ENCODE peak calls at places on chromosomes 1 and 21, in nine cellular contexts. One of them, this sample, is unnamed.

GRCh38 chr1:206895837-206896242 is 1.4 kb upstream of the IL24 start:
- DNase-seq in upper lobe of right lung: no peak
- DNase-seq in suprapubic skin: no peak
- DNase-seq in spleen: no peak
- DNase-seq in GM06990: no peak
- DNase-seq in HFF-Myc: peak; percentile 93
- DNase-seq in Peyer's patch: no peak
- DNase-seq in psoas muscle: no peak
- DNase-seq in ovary: no peak
- DNase-seq in this sample: no peak

GRCh38 chr1:92848201-92848600 is 16.4 kb downstream of the RPL5 start:
- DNase-seq in ovary: no peak
- DNase-seq in spleen: no peak
- DNase-seq in suprapubic skin: no peak
- DNase-seq in psoas muscle: no peak
- DNase-seq in HFF-Myc: no peak
- DNase-seq in upper lobe of right lung: no peak
- DNase-seq in Peyer's patch: no peak
- DNase-seq in GM06990: no peak
- DNase-seq in this sample: no peak

GRCh38 chr1:30280572-30280971 is 442.8 kb downstream of the MATN1 start:
- DNase-seq in upper lobe of right lung: no peak
- DNase-seq in GM06990: no peak
- DNase-seq in suprapubic skin: no peak
- DNase-seq in psoas muscle: no peak
- DNase-seq in Peyer's patch: no peak
- DNase-seq in ovary: no peak
- DNase-seq in HFF-Myc: no peak
- DNase-seq in spleen: no peak
- DNase-seq in this sample: no peak

GRCh38 chr1:15758953-15759661 is 512 bp downstream of the FBLIM1 start:
- DNase-seq in Peyer's patch: no peak
- DNase-seq in GM06990: no peak
- DNase-seq in spleen: no peak
- DNase-seq in suprapubic skin: no peak
- DNase-seq in psoas muscle: no peak
- DNase-seq in ovary: no peak
- DNase-seq in HFF-Myc: no peak
- DNase-seq in upper lobe of right lung: no peak
- DNase-seq in this sample: no peak

GRCh38 chr1:5913876-5914275 is 78.3 kb downstream of the NPHP4 start:
- DNase-seq in ovary: no peak
- DNase-seq in HFF-Myc: no peak
- DNase-seq in psoas muscle: no peak
- DNase-seq in suprapubic skin: no peak
- DNase-seq in Peyer's patch: peak; percentile 8
- DNase-seq in spleen: peak; percentile 42
- DNase-seq in upper lobe of right lung: no peak
- DNase-seq in GM06990: no peak
- DNase-seq in this sample: no peak

GRCh38 chr21:33028759-33029511 is 3.2 kb downstream of the OLIG2 start:
- DNase-seq in upper lobe of right lung: no peak
- DNase-seq in ovary: no peak
- DNase-seq in GM06990: no peak
- DNase-seq in spleen: no peak
- DNase-seq in psoas muscle: no peak
- DNase-seq in HFF-Myc: no peak
- DNase-seq in Peyer's patch: no peak
- DNase-seq in suprapubic skin: no peak
- DNase-seq in this sample: no peak

GRCh38 chr1:174640783-174641182 is 193.0 kb downstream of the GPR52 start:
- DNase-seq in suprapubic skin: no peak
- DNase-seq in spleen: no peak
- DNase-seq in Peyer's patch: no peak
- DNase-seq in HFF-Myc: no peak
- DNase-seq in psoas muscle: no peak
- DNase-seq in GM06990: no peak
- DNase-seq in upper lobe of right lung: no peak
- DNase-seq in ovary: no peak
- DNase-seq in this sample: no peak

GRCh38 chr1:12591267-12591938 is 26.6 kb downstream of the DHRS3 start:
- DNase-seq in Peyer's patch: no peak
- DNase-seq in spleen: peak; percentile 83
- DNase-seq in suprapubic skin: peak; percentile 77
- DNase-seq in ovary: peak; percentile 88
- DNase-seq in HFF-Myc: no peak
- DNase-seq in GM06990: no peak
- DNase-seq in psoas muscle: peak; percentile 86
- DNase-seq in upper lobe of right lung: no peak
- DNase-seq in this sample: peak; percentile 40

GRCh38 chr1:223143760-223144248 is 756 bp upstream of the TLR5 start:
- DNase-seq in HFF-Myc: no peak
- DNase-seq in suprapubic skin: no peak
- DNase-seq in ovary: peak; percentile 79
- DNase-seq in spleen: peak; percentile 79
- DNase-seq in psoas muscle: no peak
- DNase-seq in upper lobe of right lung: peak; percentile 88
- DNase-seq in Peyer's patch: peak; percentile 47
- DNase-seq in GM06990: peak; percentile 67
- DNase-seq in this sample: no peak

GRCh38 chr21:43204638-43205037 is 35.8 kb downstream of the CRYAA start:
- DNase-seq in spleen: peak; percentile 41
- DNase-seq in suprapubic skin: peak; percentile 29
- DNase-seq in psoas muscle: no peak
- DNase-seq in HFF-Myc: no peak
- DNase-seq in GM06990: no peak
- DNase-seq in ovary: no peak
- DNase-seq in upper lobe of right lung: peak; percentile 30
- DNase-seq in Peyer's patch: peak; percentile 9
- DNase-seq in this sample: no peak

GRCh38 chr1:55575571-55576279 is 360.6 kb upstream of the USP24 start:
- DNase-seq in psoas muscle: peak; percentile 54
- DNase-seq in spleen: no peak
- DNase-seq in ovary: peak; percentile 41
- DNase-seq in HFF-Myc: no peak
- DNase-seq in GM06990: no peak
- DNase-seq in suprapubic skin: peak; percentile 82
- DNase-seq in Peyer's patch: no peak
- DNase-seq in upper lobe of right lung: no peak
- DNase-seq in this sample: no peak

GRCh38 chr1:223135176-223135575 is 7.9 kb downstream of the TLR5 start:
- DNase-seq in upper lobe of right lung: no peak
- DNase-seq in Peyer's patch: no peak
- DNase-seq in ovary: peak; percentile 59
- DNase-seq in HFF-Myc: no peak
- DNase-seq in spleen: no peak
- DNase-seq in suprapubic skin: peak; percentile 77
- DNase-seq in psoas muscle: peak; percentile 72
- DNase-seq in GM06990: no peak
- DNase-seq in this sample: peak; percentile 74

GRCh38 chr21:45524756-45525152 is 17.5 kb downstream of the SLC19A1 start:
- DNase-seq in HFF-Myc: no peak
- DNase-seq in suprapubic skin: peak; percentile 46
- DNase-seq in spleen: peak; percentile 35
- DNase-seq in psoas muscle: no peak
- DNase-seq in upper lobe of right lung: no peak
- DNase-seq in Peyer's patch: no peak
- DNase-seq in ovary: no peak
- DNase-seq in GM06990: no peak
- DNase-seq in this sample: no peak

GRCh38 chr1:93215322-93215721 is 34.8 kb downstream of the CCDC18 start:
- DNase-seq in HFF-Myc: no peak
- DNase-seq in ovary: no peak
- DNase-seq in upper lobe of right lung: no peak
- DNase-seq in psoas muscle: no peak
- DNase-seq in GM06990: no peak
- DNase-seq in Peyer's patch: no peak
- DNase-seq in suprapubic skin: no peak
- DNase-seq in spleen: no peak
- DNase-seq in this sample: no peak

GRCh38 chr1:234256359-234256758 is 116.9 kb upstream of the COA6 start:
- DNase-seq in suprapubic skin: no peak
- DNase-seq in ovary: no peak
- DNase-seq in upper lobe of right lung: no peak
- DNase-seq in Peyer's patch: no peak
- DNase-seq in psoas muscle: no peak
- DNase-seq in HFF-Myc: no peak
- DNase-seq in spleen: no peak
- DNase-seq in GM06990: no peak
- DNase-seq in this sample: peak; percentile 65

GRCh38 chr1:8448906-8449661 is 131.2 kb downstream of the SLC45A1 start:
- DNase-seq in suprapubic skin: no peak
- DNase-seq in Peyer's patch: no peak
- DNase-seq in upper lobe of right lung: no peak
- DNase-seq in psoas muscle: no peak
- DNase-seq in GM06990: no peak
- DNase-seq in ovary: no peak
- DNase-seq in HFF-Myc: no peak
- DNase-seq in spleen: no peak
- DNase-seq in this sample: peak; percentile 42
- H3K4me3 ChIP-seq in suprapubic skin: no peak overlapping the region
- H3K4me3 ChIP-seq in Peyer's patch: peak overlapping the region; percentile 5
- H3K4me3 ChIP-seq in upper lobe of right lung: peak overlapping the region; percentile 20
- H3K4me3 ChIP-seq in psoas muscle: peak overlapping the region; percentile 49
- H3K4me3 ChIP-seq in GM06990: no peak overlapping the region
- H3K4me3 ChIP-seq in ovary: no peak overlapping the region
- H3K4me3 ChIP-seq in HFF-Myc: no peak overlapping the region
- H3K4me3 ChIP-seq in spleen: no peak overlapping the region
- H3K4me3 ChIP-seq in this sample: no peak overlapping the region

GRCh38 chr1:48105167-48105566 is 108.0 kb upstream of the TRABD2B start:
- DNase-seq in GM06990: no peak
- DNase-seq in psoas muscle: no peak
- DNase-seq in HFF-Myc: no peak
- DNase-seq in upper lobe of right lung: no peak
- DNase-seq in Peyer's patch: no peak
- DNase-seq in ovary: no peak
- DNase-seq in suprapubic skin: no peak
- DNase-seq in spleen: no peak
- DNase-seq in this sample: no peak
- TF ChIP-seq CTCF in GM06990: peak; percentile 7
- TF ChIP-seq CTCF in psoas muscle: peak; percentile 4
- TF ChIP-seq CTCF in HFF-Myc: no peak
- TF ChIP-seq CTCF in upper lobe of right lung: peak; percentile 20
- TF ChIP-seq CTCF in Peyer's patch: peak; percentile 41
- TF ChIP-seq CTCF in ovary: no peak
- TF ChIP-seq CTCF in suprapubic skin: peak; percentile 10
- TF ChIP-seq CTCF in spleen: no peak
- TF ChIP-seq CTCF in this sample: no peak

DNA sequence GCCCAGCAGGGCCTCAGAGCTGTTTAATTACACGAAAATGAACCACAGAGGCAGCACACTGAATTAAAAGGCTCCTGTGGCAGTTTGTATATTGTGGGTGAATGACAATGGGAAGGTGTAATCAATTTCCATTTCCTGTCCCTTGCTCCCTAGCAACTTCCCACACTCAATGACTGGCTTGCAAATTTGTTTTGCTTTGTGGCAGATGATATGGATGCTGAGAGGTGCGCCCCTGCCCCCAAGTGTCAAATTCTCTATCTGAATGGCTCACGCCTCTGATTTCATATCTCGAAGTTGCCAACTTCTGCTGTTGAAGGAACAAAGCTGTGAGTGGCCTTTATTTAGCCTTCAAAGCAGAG is 85.9 kb downstream of the FOXD2 start:
- DNase-seq in Peyer's patch: no peak
- DNase-seq in spleen: no peak
- DNase-seq in psoas muscle: no peak
- DNase-seq in suprapubic skin: no peak
- DNase-seq in HFF-Myc: no peak
- DNase-seq in upper lobe of right lung: no peak
- DNase-seq in GM06990: no peak
- DNase-seq in ovary: no peak
- DNase-seq in this sample: no peak
- H3K4me3 ChIP-seq in Peyer's patch: no peak overlapping the region
- H3K4me3 ChIP-seq in spleen: no peak overlapping the region
- H3K4me3 ChIP-seq in psoas muscle: no peak overlapping the region
- H3K4me3 ChIP-seq in suprapubic skin: no peak overlapping the region
- H3K4me3 ChIP-seq in HFF-Myc: no peak overlapping the region
- H3K4me3 ChIP-seq in upper lobe of right lung: no peak overlapping the region
- H3K4me3 ChIP-seq in GM06990: no peak overlapping the region
- H3K4me3 ChIP-seq in ovary: no peak overlapping the region
- H3K4me3 ChIP-seq in this sample: no peak overlapping the region

DNA sequence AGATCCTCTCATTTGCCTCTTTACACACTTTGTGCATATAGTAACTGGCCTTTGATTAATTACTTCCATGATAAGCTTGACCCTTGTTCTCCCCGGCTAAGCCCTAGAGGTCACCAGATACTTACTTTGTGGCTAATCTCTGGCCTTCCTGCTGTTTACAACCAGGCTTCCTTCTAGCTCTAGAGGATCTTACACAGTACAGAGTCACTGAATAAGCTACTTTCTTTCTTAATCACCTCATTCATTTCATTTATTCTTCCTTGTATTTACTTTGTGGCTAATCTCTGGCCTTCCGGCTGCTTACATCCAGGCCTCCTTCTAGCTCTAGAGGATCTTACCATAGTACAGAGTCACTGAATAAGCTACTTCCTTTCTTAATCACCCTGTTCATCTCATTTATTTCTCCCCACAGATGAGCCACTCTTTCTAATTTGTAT is 144.3 kb upstream of the C1orf21 start:
- DNase-seq in suprapubic skin: no peak
- DNase-seq in upper lobe of right lung: no peak
- DNase-seq in psoas muscle: no peak
- DNase-seq in Peyer's patch: no peak
- DNase-seq in ovary: no peak
- DNase-seq in GM06990: no peak
- DNase-seq in HFF-Myc: no peak
- DNase-seq in spleen: no peak
- DNase-seq in this sample: peak; percentile 61
- TF ChIP-seq CTCF in suprapubic skin: no peak
- TF ChIP-seq CTCF in upper lobe of right lung: peak; percentile 41
- TF ChIP-seq CTCF in psoas muscle: peak; percentile 37
- TF ChIP-seq CTCF in Peyer's patch: peak; percentile 60
- TF ChIP-seq CTCF in ovary: no peak
- TF ChIP-seq CTCF in GM06990: peak; percentile 23
- TF ChIP-seq CTCF in HFF-Myc: no peak
- TF ChIP-seq CTCF in spleen: no peak
- TF ChIP-seq CTCF in this sample: no peak

DNA sequence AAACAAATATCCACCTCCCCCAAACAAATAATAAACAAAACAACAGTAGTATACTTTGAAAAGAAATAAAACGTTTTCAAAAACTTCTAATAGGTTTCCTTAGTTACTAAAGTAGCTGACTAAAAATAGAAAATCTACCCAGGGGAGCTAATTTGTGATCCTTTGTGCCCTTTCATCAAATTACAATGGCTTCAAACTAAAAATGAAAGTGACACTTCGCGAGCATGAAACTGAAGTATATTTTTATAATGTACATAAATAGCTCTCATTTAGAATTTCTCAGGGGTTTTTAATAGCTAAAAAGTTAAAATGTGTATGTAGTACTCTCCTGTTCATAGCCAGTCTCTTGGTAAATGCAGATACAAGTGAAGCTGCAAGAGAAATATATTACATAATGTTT is 78.4 kb downstream of the BRINP3 start:
- DNase-seq in HFF-Myc: no peak
- DNase-seq in Peyer's patch: no peak
- DNase-seq in upper lobe of right lung: no peak
- DNase-seq in GM06990: peak; percentile 13
- DNase-seq in ovary: no peak
- DNase-seq in psoas muscle: no peak
- DNase-seq in spleen: no peak
- DNase-seq in suprapubic skin: no peak
- DNase-seq in this sample: no peak
- H3K4me3 ChIP-seq in HFF-Myc: no peak overlapping the region
- H3K4me3 ChIP-seq in Peyer's patch: no peak overlapping the region
- H3K4me3 ChIP-seq in upper lobe of right lung: no peak overlapping the region
- H3K4me3 ChIP-seq in GM06990: no peak overlapping the region
- H3K4me3 ChIP-seq in ovary: no peak overlapping the region
- H3K4me3 ChIP-seq in psoas muscle: no peak overlapping the region
- H3K4me3 ChIP-seq in spleen: no peak overlapping the region
- H3K4me3 ChIP-seq in suprapubic skin: no peak overlapping the region
- H3K4me3 ChIP-seq in this sample: no peak overlapping the region

This sample was measured in astrocyte of the spinal cord.